ENCODE peak calls at places on chromosome 12, in nine cellular contexts. U is fibroblast of pulmonary artery, N is lower lobe of right lung, M is ovary, G is astrocyte of the spinal cord, Q is AG04450, S is neural progenitor cell, X is suprapubic skin, Y is transverse colon. W is an unnamed sample.

GRCh38 chr12:104903648-104904423 is 54.3 kb downstream of the SLC41A2 start:
- DNase-seq in U (peak), N (no peak), M (no peak), G (peak), Q (no peak), S (no peak), X (no peak), Y (no peak), W (no peak)

GRCh38 chr12:131239384-131240094 is 285.8 kb downstream of the ADGRD1 start:
- DNase-seq in U (no peak), N (no peak), M (no peak), G (no peak), Q (no peak), S (no peak), X (no peak), Y (no peak), W (no peak)

GRCh38 chr12:57005980-57006808 is at the start of gene ZBTB39:
- DNase-seq in U (peak), N (peak), M (peak), G (peak), Q (no peak), S (peak), X (no peak), Y (peak), W (peak)

GRCh38 chr12:4909734-4910501 is at the start of gene KCNA1:
- DNase-seq in U (no peak), N (no peak), M (no peak), G (no peak), Q (no peak), S (peak), X (no peak), Y (no peak), W (no peak)

GRCh38 chr12:98456583-98457573 is 58.5 kb upstream of the TMPO start:
- DNase-seq in U (peak), N (peak), M (peak), G (peak), Q (no peak), S (peak), X (no peak), Y (peak), W (peak)

GRCh38 chr12:53094394-53094787 is 3.1 kb upstream of the IGFBP6 start:
- DNase-seq in U (no peak), N (no peak), M (no peak), G (no peak), Q (no peak), S (no peak), X (peak), Y (no peak), W (no peak)

GRCh38 chr12:63913929-63914328 is 69.4 kb downstream of the SRGAP1 start:
- DNase-seq in U (no peak), N (no peak), M (no peak), G (no peak), Q (no peak), S (no peak), X (no peak), Y (no peak), W (no peak)

GRCh38 chr12:120365675-120366340 is 3.2 kb downstream of the MSI1 start:
- DNase-seq in U (no peak), N (no peak), M (no peak), G (no peak), Q (no peak), S (no peak), X (no peak), Y (peak), W (no peak)

GRCh38 chr12:106642991-106643390 is 60.2 kb downstream of the RFX4 start:
- DNase-seq in U (no peak), N (no peak), M (no peak), G (no peak), Q (no peak), S (no peak), X (no peak), Y (no peak), W (no peak)

GRCh38 chr12:53578783-53579182 is 47.4 kb downstream of the ATF7 start:
- DNase-seq in U (no peak), N (no peak), M (no peak), G (no peak), Q (no peak), S (no peak), X (no peak), Y (no peak), W (no peak)

GRCh38 chr12:27424631-27425230 is 21.8 kb upstream of the SMCO2 start:
- DNase-seq in U (peak), N (no peak), M (peak), G (peak), Q (peak), S (peak), X (no peak), Y (no peak), W (peak)

GRCh38 chr12:6899837-6900519 is 4.6 kb upstream of the LRRC23 start:
- DNase-seq in U (peak), N (peak), M (no peak), G (peak), Q (no peak), S (no peak), X (no peak), Y (peak), W (peak)

GRCh38 chr12:91926810-91927209 is 218.8 kb downstream of the BTG1 start:
- DNase-seq in U (peak), N (no peak), M (no peak), G (peak), Q (peak), S (no peak), X (no peak), Y (no peak), W (no peak)

GRCh38 chr12:48037267-48037915 is 33.1 kb upstream of the COL2A1 start:
- DNase-seq in U (peak), N (no peak), M (no peak), G (peak), Q (peak), S (peak), X (no peak), Y (no peak), W (no peak)

GRCh38 chr12:32897688-32898573 is 1.4 kb upstream of the PKP2 start:
- DNase-seq in U (no peak), N (no peak), M (no peak), G (no peak), Q (no peak), S (no peak), X (no peak), Y (no peak), W (no peak)
- H3K4me3 ChIP-seq in U (no peak), N (no peak), M (no peak), G (no peak), Q (no peak), S (peak), X (no peak), Y (peak), W (peak)

DNA sequence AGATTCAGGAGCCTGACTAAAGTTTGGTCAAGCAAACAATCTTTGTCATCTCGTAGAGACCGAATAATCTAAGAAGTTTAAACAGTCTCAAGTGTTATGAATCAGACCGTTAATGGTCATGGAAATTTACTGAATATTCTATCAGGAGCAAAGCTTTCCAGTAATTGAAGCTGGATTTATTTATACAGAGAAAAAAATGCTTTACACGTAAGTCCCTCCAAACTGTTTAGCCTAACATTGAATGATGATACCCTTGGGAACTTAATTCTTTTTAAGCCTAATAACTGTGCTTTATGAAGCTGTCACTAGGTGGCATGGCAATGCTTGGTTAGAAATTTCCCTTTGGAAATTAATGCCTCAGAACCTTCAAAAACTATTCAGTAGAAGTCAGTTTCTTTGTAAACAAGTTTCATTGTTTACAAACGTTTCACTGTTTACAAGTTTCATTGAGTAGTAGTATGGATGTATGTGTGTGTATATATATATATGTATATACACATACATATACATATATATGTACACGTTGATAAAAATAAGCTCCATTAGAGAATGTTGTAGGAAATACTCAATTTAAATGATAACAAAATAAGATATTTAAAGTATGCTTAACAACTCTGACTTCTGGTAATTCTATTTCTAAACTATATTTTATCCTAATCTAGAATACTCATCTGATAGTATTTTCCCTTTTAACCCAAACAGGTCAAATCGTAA is 32.1 kb downstream of the DEPDC4 start:
- DNase-seq in U (peak), N (no peak), M (no peak), G (peak), Q (peak), S (peak), X (no peak), Y (no peak), W (no peak)
- H3K4me3 ChIP-seq in U (no peak), N (no peak), M (no peak), G (no peak), Q (no peak), S (no peak), X (no peak), Y (no peak), W (no peak)

GRCh38 chr12:124568431-124569374 is 1.3 kb upstream of the NCOR2 start:
- DNase-seq in U (peak), N (peak), M (peak), G (peak), Q (peak), S (peak), X (no peak), Y (peak), W (peak)
- H3K4me3 ChIP-seq in U (no peak), N (peak), M (no peak), G (no peak), Q (no peak), S (no peak), X (peak), Y (no peak), W (peak)

DNA sequence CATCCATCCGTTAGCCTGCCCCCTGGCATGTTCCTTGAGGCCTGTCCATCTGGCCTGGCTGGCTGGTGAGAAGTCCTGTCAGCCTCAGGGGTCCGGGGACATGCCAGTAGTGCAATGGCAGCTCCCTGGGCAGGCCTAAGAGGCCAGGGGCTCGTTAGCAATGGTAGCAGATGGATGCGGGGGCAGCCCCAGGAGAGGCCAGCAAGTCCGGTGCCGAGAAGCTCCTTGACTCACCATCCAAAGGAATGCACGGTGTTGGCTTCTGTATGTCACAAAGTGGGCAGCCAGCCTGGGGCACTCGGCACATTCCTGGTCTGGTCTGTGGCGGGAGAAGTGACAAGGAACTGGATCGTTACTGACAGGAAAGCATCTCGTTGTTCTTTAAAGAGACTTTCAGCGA is 319.9 kb downstream of the CACNA1C start:
- DNase-seq in U (no peak), N (no peak), M (no peak), G (no peak), Q (no peak), S (no peak), X (no peak), Y (no peak), W (no peak)
- H3K4me3 ChIP-seq in U (no peak), N (no peak), M (no peak), G (no peak), Q (no peak), S (no peak), X (no peak), Y (no peak), W (no peak)

GRCh38 chr12:59737725-59738463 is 142.1 kb downstream of the SLC16A7 start:
- DNase-seq in U (no peak), N (no peak), M (no peak), G (no peak), Q (no peak), S (no peak), X (no peak), Y (no peak), W (no peak)

GRCh38 chr12:59736359-59736758 is 140.5 kb downstream of the SLC16A7 start:
- DNase-seq in U (no peak), N (no peak), M (no peak), G (no peak), Q (no peak), S (no peak), X (no peak), Y (no peak), W (no peak)

GRCh38 chr12:59736786-59737185 is 141.0 kb downstream of the SLC16A7 start:
- DNase-seq in U (peak), N (no peak), M (no peak), G (peak), Q (peak), S (no peak), X (no peak), Y (no peak), W (no peak)

GRCh38 chr12:59733200-59733599 is 137.4 kb downstream of the SLC16A7 start:
- DNase-seq in U (no peak), N (no peak), M (no peak), G (no peak), Q (no peak), S (no peak), X (no peak), Y (no peak), W (no peak)

GRCh38 chr12:59734371-59734770 is 138.5 kb downstream of the SLC16A7 start:
- DNase-seq in U (no peak), N (no peak), M (no peak), G (no peak), Q (no peak), S (no peak), X (no peak), Y (no peak), W (no peak)
- H3K4me3 ChIP-seq in U (no peak), N (no peak), M (no peak), G (no peak), Q (no peak), S (no peak), X (no peak), Y (no peak), W (no peak)

DNA sequence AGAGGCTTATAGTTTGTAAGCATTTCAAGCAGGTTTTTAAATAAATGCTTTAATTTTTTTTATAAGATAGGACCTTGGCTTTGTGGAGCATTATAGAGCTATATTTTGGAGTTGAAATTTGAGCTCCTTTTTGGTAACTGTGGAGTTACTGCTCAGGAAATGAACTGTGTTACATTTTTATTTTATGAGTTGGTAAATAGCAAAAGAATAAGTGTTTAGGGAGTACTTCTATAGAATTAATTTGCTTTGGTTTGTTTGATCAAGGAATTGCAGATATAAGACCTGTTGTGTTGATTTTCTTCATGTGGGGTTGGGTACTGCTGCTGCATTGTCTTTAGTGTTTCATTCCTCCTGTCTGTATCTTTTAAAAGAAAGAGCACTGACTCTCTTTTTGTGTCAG is 3.5 kb downstream of the ATP2A2 start:
- DNase-seq in U (no peak), N (no peak), M (no peak), G (no peak), Q (no peak), S (no peak), X (no peak), Y (no peak), W (no peak)
- H3K4me3 ChIP-seq in U (peak), N (peak), M (no peak), G (peak), Q (peak), S (peak), X (peak), Y (peak), W (no peak)

DNA sequence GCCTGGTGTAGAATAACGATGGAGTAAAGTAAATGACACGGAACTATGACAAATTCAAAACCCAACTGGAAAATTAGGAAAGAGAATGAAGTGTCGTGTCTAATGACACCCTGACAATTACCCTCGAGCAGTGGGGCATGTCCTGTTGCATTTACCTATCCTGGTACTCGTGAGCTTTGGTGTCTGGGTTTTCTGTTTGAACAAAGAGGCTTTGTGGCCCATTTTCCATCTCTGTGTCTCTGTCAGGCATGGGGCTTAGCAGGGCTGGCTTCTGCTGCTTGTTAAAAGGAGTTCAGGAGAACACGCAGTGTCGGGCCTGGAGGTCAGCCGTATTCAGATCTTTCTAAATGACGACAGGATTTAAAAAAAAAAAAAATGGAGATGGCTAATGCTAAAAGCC is 140.8 kb downstream of the ETNK1 start:
- DNase-seq in U (no peak), N (no peak), M (no peak), G (no peak), Q (no peak), S (peak), X (no peak), Y (no peak), W (no peak)
- H3K4me3 ChIP-seq in U (no peak), N (no peak), M (no peak), G (no peak), Q (no peak), S (no peak), X (no peak), Y (no peak), W (no peak)

DNA sequence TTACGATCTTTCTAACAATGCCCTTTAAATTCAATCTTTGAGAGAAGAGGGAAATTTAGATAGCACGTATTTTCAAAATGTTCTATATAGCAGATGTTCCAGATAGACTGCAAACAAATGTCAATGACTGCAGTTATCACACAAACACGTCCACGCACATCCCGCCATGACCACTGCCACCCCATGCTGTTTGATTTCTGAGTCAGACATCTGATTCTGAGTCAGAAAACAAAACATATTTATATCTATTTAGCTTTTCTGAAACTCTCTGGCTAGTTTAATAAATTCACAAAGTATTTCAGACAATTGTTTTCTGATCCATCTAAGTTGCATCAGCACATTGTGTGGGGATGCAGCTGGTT is 105.9 kb upstream of the BCAT1 start:
- DNase-seq in U (no peak), N (no peak), M (no peak), G (peak), Q (no peak), S (no peak), X (no peak), Y (no peak), W (no peak)
- H3K4me3 ChIP-seq in U (no peak), N (peak), M (no peak), G (no peak), Q (no peak), S (no peak), X (peak), Y (peak), W (no peak)

GRCh38 chr12:71141270-71141948 is 16.4 kb downstream of the TSPAN8 start:
- DNase-seq in U (no peak), N (no peak), M (no peak), G (no peak), Q (no peak), S (no peak), X (no peak), Y (no peak), W (no peak)

GRCh38 chr12:71142046-71142445 is 15.8 kb downstream of the TSPAN8 start:
- DNase-seq in U (no peak), N (no peak), M (no peak), G (no peak), Q (no peak), S (no peak), X (no peak), Y (no peak), W (no peak)

GRCh38 chr12:71139153-71139735 is 18.6 kb downstream of the TSPAN8 start:
- DNase-seq in U (no peak), N (no peak), M (no peak), G (no peak), Q (no peak), S (no peak), X (no peak), Y (peak), W (no peak)

DNA sequence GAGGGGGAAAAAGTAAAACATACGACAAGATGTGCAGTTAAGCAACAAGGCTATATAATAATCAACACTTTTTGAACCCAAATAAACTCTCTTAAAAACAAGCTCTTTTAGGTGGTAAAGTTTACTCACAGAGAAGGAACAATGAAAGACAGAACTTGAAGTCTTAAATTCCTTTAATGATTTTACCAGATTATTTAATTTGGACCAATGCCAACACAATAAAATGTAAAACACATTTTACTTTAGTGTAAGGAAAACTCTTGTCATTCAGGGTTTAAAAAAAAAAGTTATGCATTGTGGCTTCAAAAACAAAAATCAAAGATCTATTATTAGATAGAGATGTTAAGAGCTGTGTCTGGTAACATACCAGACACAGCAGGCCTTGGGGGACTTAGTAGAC is 13.1 kb downstream of the TSPAN8 start:
- DNase-seq in U (no peak), N (no peak), M (no peak), G (no peak), Q (no peak), S (no peak), X (no peak), Y (no peak), W (no peak)
- H3K4me3 ChIP-seq in U (no peak), N (no peak), M (no peak), G (no peak), Q (no peak), S (no peak), X (no peak), Y (no peak), W (no peak)

GRCh38 chr12:11652351-11653040 is 3.0 kb downstream of the ETV6 start:
- DNase-seq in U (peak), N (peak), M (no peak), G (peak), Q (no peak), S (peak), X (no peak), Y (peak), W (peak)
- H3K4me3 ChIP-seq in U (peak), N (peak), M (peak), G (peak), Q (peak), S (peak), X (peak), Y (peak), W (no peak)

W was measured in testis.